ENCODE peak calls at places on chromosomes 16 and 17, in five cellular contexts. W is T-cell; F is globus pallidus; M is anterior cingulate cortex; X is stimulated activated CD8-positive, alpha-beta memory T cell treated with anti-CD3 and anti-CD28 coated beads, Interleukin-15, amount 100 ng/mL, for 24 hours. S is an unnamed sample.

GRCh38 chr16:89350701-89351380 is 133.3 kb downstream of the ZNF778 start:
- DNase-seq in W (no peak), M (no peak), F (no peak), X (no peak), S (no peak)

GRCh38 chr17:6567528-6568185 is 11.3 kb upstream of the PITPNM3 start:
- DNase-seq in F (no peak), X (no peak), W (no peak), M (no peak), S (no peak)

GRCh38 chr16:80932725-80933124 is 74.0 kb downstream of the CMC2 start:
- DNase-seq in W (no peak), F (peak; percentile 15), X (no peak), M (no peak), S (no peak)

GRCh38 chr17:19911033-19911432 is 43.3 kb upstream of the ULK2 start:
- DNase-seq in M (no peak), X (no peak), W (no peak), F (no peak), S (no peak)

GRCh38 chr17:8382052-8382879 is 727 bp downstream of the RPL26 start:
- DNase-seq in W (no peak), X (no peak), M (no peak), F (no peak), S (no peak)

GRCh38 chr16:16890964-16891363 is 512.0 kb downstream of the NPIPA7 start:
- DNase-seq in W (no peak), M (no peak), X (no peak), F (no peak), S (no peak)

GRCh38 chr17:41521574-41522261 is 3.0 kb upstream of the KRT15 start:
- DNase-seq in M (no peak), F (no peak), W (no peak), X (no peak), S (no peak)

GRCh38 chr16:3717235-3718018 is at the start of gene TRAP1:
- DNase-seq in W (peak; percentile 87), F (peak; percentile 83), X (peak; percentile 96), M (peak; percentile 89), S (peak; percentile 92)

GRCh38 chr16:89951509-89951908 is 3.0 kb downstream of the DEF8 start:
- DNase-seq in M (no peak), F (no peak), X (no peak), W (no peak), S (no peak)

GRCh38 chr16:12833939-12834338 is 30.3 kb upstream of the CPPED1 start:
- DNase-seq in X (no peak), M (peak; percentile 3), F (no peak), W (no peak), S (no peak)

GRCh38 chr17:1829189-1829578 is 518 bp downstream of the SMYD4 start:
- DNase-seq in X (no peak), M (peak; percentile 10), F (no peak), W (no peak), S (no peak)

GRCh38 chr17:81401727-81402529 is 6.7 kb downstream of the BAHCC1 start:
- DNase-seq in X (no peak), W (no peak), M (no peak), F (no peak), S (no peak)

GRCh38 chr16:88345943-88346560 is 36.7 kb upstream of the ZNF469 start:
- DNase-seq in F (no peak), X (no peak), M (no peak), W (no peak), S (no peak)

GRCh38 chr16:71698491-71698890 is 26.0 kb downstream of the PHLPP2 start:
- DNase-seq in F (no peak), W (no peak), M (no peak), X (no peak), S (no peak)

GRCh38 chr17:61353211-61353610 is 46.4 kb upstream of the TBX2 start:
- DNase-seq in F (no peak), M (no peak), X (no peak), W (no peak), S (no peak)

GRCh38 chr16:2082983-2083364 is 35.2 kb downstream of the TSC2 start:
- DNase-seq in M (no peak), X (no peak), F (no peak), W (no peak), S (no peak)

GRCh38 chr16:4324871-4325740 is 9.2 kb downstream of the GLIS2 start:
- DNase-seq in W (no peak), X (no peak), F (no peak), M (no peak), S (no peak)

GRCh38 chr17:5832886-5833285 is 237.3 kb upstream of the WSCD1 start:
- DNase-seq in F (no peak), M (no peak), W (no peak), X (no peak), S (no peak)

GRCh38 chr16:66601471-66601870 is 3.0 kb upstream of the CMTM3 start:
- DNase-seq in M (no peak), F (no peak), W (no peak), X (no peak), S (no peak)

GRCh38 chr16:81457326-81458133 is 12.9 kb downstream of the CMIP start:
- DNase-seq in F (no peak), X (no peak), W (no peak), M (no peak), S (no peak)

GRCh38 chr16:48452991-48453760 is 68.0 kb upstream of the SIAH1 start:
- DNase-seq in W (no peak), F (no peak), X (no peak), M (no peak), S (no peak)

GRCh38 chr17:60579090-60579489 is 20.9 kb upstream of the PPM1D start:
- DNase-seq in M (no peak), X (no peak), F (no peak), W (no peak), S (no peak)

GRCh38 chr17:51461578-51462004 is 201.2 kb downstream of the UTP18 start:
- DNase-seq in F (peak; percentile 64), W (peak; percentile 31), X (no peak), M (peak; percentile 31), S (peak; percentile 5)

GRCh38 chr17:12712415-12712814 is 46.7 kb downstream of the MYOCD start:
- DNase-seq in F (no peak), X (no peak), W (no peak), M (no peak), S (no peak)

GRCh38 chr17:75152971-75153853 is 1.1 kb downstream of the JPT1 start:
- DNase-seq in F (no peak), X (no peak), M (no peak), W (no peak), S (no peak)

GRCh38 chr16:3098459-3099394 is at the start of gene ZSCAN10:
- DNase-seq in F (no peak), X (no peak), W (no peak), M (no peak), S (no peak)

GRCh38 chr16:29994613-29995329 is 646 bp downstream of the HIRIP3 start:
- DNase-seq in F (no peak), M (peak; percentile 63), X (peak; percentile 41), W (peak; percentile 54), S (no peak)

GRCh38 chr17:30858556-30859250 is 26.9 kb downstream of the ATAD5 start:
- DNase-seq in F (no peak), M (no peak), X (no peak), W (no peak), S (no peak)